ENCODE peak calls at places on chromosomes 2 and 18, in eight cellular contexts. F, L, Z, U, O, S, B and N are unnamed samples.

GRCh38 chr2:127588241-127588640 is 52.8 kb downstream of the MYO7B start:
- DNase-seq in U (peak), B (no peak), O (no peak), S (no peak), Z (no peak), L (no peak), F (no peak), N (no peak)

GRCh38 chr18:46916551-46917107 is 678 bp downstream of the PIAS2 start:
- DNase-seq in U (no peak), O (peak), F (no peak), S (peak), B (no peak), Z (no peak), L (no peak), N (no peak)

GRCh38 chr2:230219419-230220331 is at the start of gene SP110:
- DNase-seq in S (peak), B (no peak), U (peak), F (peak), L (peak), Z (peak), O (peak), N (peak)

GRCh38 chr2:39059366-39059952 is 61.4 kb downstream of the SOS1 start:
- DNase-seq in U (no peak), Z (no peak), O (no peak), B (peak), F (no peak), L (no peak), S (no peak), N (no peak)

GRCh38 chr2:129717560-129718128 is 261.8 kb upstream of the RAB6C start:
- DNase-seq in L (no peak), O (no peak), F (no peak), S (peak), U (no peak), B (no peak), Z (no peak), N (no peak)

GRCh38 chr18:22226801-22227200 is 57.4 kb downstream of the GATA6 start:
- DNase-seq in L (no peak), U (no peak), S (no peak), Z (no peak), O (no peak), B (no peak), F (no peak), N (no peak)

GRCh38 chr2:159982270-159982669 is 80.1 kb downstream of the PLA2R1 start:
- DNase-seq in Z (no peak), U (no peak), L (no peak), S (no peak), O (no peak), F (no peak), B (no peak), N (no peak)

GRCh38 chr2:119004602-119005001 is 62.6 kb downstream of the MARCO start:
- DNase-seq in Z (no peak), O (no peak), U (peak), L (no peak), F (no peak), B (no peak), S (no peak), N (no peak)

GRCh38 chr2:241814571-241815476 is 5.8 kb downstream of the NEU4 start:
- DNase-seq in F (no peak), L (no peak), S (peak), B (no peak), O (no peak), U (no peak), Z (no peak), N (no peak)

GRCh38 chr2:159096896-159097295 is 128.5 kb downstream of the TANC1 start:
- DNase-seq in S (no peak), B (no peak), O (no peak), U (no peak), Z (no peak), L (no peak), F (no peak), N (no peak)

GRCh38 chr2:27954771-27955384 is 64.3 kb downstream of the BABAM2 start:
- DNase-seq in Z (peak), B (no peak), L (no peak), F (no peak), O (no peak), S (peak), U (no peak), N (no peak)

GRCh38 chr18:60044290-60045006 is 144.7 kb downstream of the PMAIP1 start:
- DNase-seq in U (no peak), Z (no peak), L (no peak), B (no peak), S (no peak), O (no peak), F (no peak), N (no peak)

GRCh38 chr2:215727507-215728503 is 285.5 kb downstream of the MREG start:
- DNase-seq in U (no peak), O (no peak), Z (no peak), B (no peak), S (no peak), L (no peak), F (no peak), N (no peak)

GRCh38 chr2:190683802-190684201 is 34.9 kb downstream of the NAB1 start:
- DNase-seq in L (no peak), F (no peak), B (no peak), U (no peak), O (no peak), Z (no peak), S (no peak), N (no peak)

GRCh38 chr18:26496528-26496927 is 51.8 kb downstream of the KCTD1 start:
- DNase-seq in L (no peak), O (no peak), Z (no peak), F (no peak), S (no peak), B (no peak), U (no peak), N (no peak)

GRCh38 chr2:96195410-96196071 is 13.1 kb downstream of the STARD7 start:
- DNase-seq in O (no peak), L (no peak), S (peak), F (no peak), B (no peak), U (no peak), Z (no peak), N (no peak)

GRCh38 chr2:47595690-47596089 is 187.3 kb upstream of the MSH6 start:
- DNase-seq in U (no peak), O (no peak), F (no peak), Z (no peak), S (no peak), L (no peak), B (no peak), N (no peak)

GRCh38 chr18:58828399-58829121 is 36.1 kb upstream of the ZNF532 start:
- DNase-seq in O (no peak), L (no peak), S (no peak), Z (no peak), U (no peak), B (no peak), F (no peak), N (no peak)